ENCODE peak calls at places on chromosome 1, in six cellular contexts. U, W, H, K, Z and J are unnamed samples.

GRCh38 chr1:182649041-182649440 is 35.3 kb downstream of the RGS8 start:
- DNase-seq in U (no peak), K (no peak), Z (no peak), W (no peak), H (no peak), J (no peak)

GRCh38 chr1:8004113-8004802 is 21.9 kb downstream of the ERRFI1 start:
- DNase-seq in K (peak), Z (no peak), H (no peak), W (no peak), U (peak), J (no peak)

GRCh38 chr1:224542783-224543440 is 73.2 kb upstream of the CNIH3 start:
- DNase-seq in U (no peak), H (peak), Z (peak), K (no peak), W (peak), J (peak)

GRCh38 chr1:197471248-197472035 is 203.4 kb downstream of the CRB1 start:
- DNase-seq in H (no peak), Z (no peak), U (peak), W (no peak), K (no peak), J (no peak)

GRCh38 chr1:243917863-243918565 is 68.0 kb upstream of the AKT3 start:
- DNase-seq in K (no peak), U (no peak), Z (no peak), H (no peak), W (peak), J (no peak)

GRCh38 chr1:6329851-6330250 is 63.7 kb downstream of the ACOT7 start:
- DNase-seq in W (peak), Z (peak), U (no peak), K (no peak), H (no peak), J (no peak)

GRCh38 chr1:84732520-84732919 is 42.3 kb upstream of the SSX2IP start:
- DNase-seq in K (no peak), H (no peak), W (no peak), U (no peak), Z (no peak), J (no peak)

GRCh38 chr1:6235302-6235680 is 473 bp downstream of the ICMT start:
- DNase-seq in Z (no peak), H (no peak), K (peak), W (no peak), U (no peak), J (no peak)

GRCh38 chr1:172359531-172359991 is 60.9 kb upstream of the C1orf105 start:
- DNase-seq in U (no peak), K (no peak), Z (no peak), H (peak), W (peak), J (peak)

GRCh38 chr1:177953549-177953948 is 16.3 kb downstream of the SEC16B start:
- DNase-seq in Z (no peak), U (no peak), W (no peak), K (no peak), H (no peak), J (no peak)

GRCh38 chr1:4605158-4605557 is 49.3 kb upstream of the AJAP1 start:
- DNase-seq in W (no peak), U (peak), H (no peak), K (no peak), Z (no peak), J (no peak)

GRCh38 chr1:87937774-87938173 is 609.1 kb downstream of the LMO4 start:
- DNase-seq in H (no peak), W (no peak), U (no peak), K (no peak), Z (no peak), J (no peak)

GRCh38 chr1:173889885-173890284 is 21.7 kb downstream of the ZBTB37 start:
- DNase-seq in U (no peak), Z (no peak), W (no peak), H (no peak), K (no peak), J (no peak)

DNA sequence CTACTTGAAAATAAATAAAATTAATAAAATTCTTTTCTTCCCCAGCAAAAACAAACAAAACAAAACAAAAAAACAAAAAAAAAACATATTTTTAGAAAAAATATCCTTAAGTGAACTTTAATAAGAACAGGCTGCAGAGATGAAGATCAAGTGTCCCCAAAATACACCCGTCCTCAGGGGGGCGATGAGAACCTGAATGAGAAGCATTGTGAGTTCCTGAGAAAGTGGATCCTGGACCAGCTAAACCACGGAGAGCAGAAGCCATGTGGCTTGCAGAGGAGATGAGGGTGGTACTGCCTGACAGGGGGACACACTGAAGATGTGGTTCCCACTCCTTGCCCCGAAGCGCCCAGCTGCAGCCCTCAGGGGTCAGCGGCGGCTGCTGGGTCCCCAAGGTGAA is 89.3 kb downstream of the ITPKB start:
- DNase-seq in U (peak), K (peak), Z (no peak), W (peak), H (no peak), J (no peak)
- TF ChIP-seq CTCF in U (peak), K (no peak), Z (peak), W (peak), H (peak), J (peak)

GRCh38 chr1:152189657-152190442 is 30.8 kb upstream of the RPTN start:
- DNase-seq in H (no peak), Z (no peak), K (peak), U (peak), W (peak), J (no peak)
- H3K4me3 ChIP-seq in H (no peak), Z (no peak), K (peak), U (no peak), W (peak), J (peak)

DNA sequence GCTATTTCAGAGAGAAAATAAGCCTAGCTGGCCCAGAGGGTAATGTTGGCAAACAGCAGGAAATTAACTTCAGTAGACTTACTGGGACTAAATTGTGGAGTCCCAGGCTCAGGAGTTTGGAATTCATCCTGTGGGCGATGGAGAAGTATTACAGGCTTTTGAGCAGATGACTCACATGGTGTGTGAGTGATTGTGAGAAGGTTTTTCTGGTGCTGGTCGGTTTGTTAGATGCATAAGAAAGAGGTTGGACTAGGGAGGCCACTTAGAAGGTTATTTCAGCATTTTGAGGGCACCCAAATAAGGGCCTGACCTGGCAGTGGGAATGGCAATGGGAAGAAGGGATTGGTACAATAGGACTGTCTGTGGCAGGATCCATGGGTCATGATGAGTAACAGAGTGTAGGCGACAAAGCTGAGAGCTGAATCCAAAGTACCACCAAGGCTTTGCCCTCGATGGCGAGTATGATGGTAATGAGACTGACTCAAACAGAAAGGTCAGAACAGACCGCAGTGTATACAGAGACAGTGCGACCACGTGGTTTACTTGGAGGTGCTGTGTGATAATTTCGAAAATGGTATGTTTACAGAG is 69.2 kb upstream of the KIF26B start:
- DNase-seq in W (peak), H (peak), U (no peak), K (no peak), Z (peak), J (peak)
- TF ChIP-seq CTCF in W (peak), H (peak), U (no peak), K (no peak), Z (peak), J (peak)

GRCh38 chr1:44802306-44803061 is 2.3 kb downstream of the PLK3 start:
- DNase-seq in K (no peak), W (no peak), H (no peak), U (peak), Z (no peak), J (no peak)
- H3K4me3 ChIP-seq in K (peak), W (peak), H (peak), U (peak), Z (peak), J (peak)

GRCh38 chr1:22906968-22907367 is 65.7 kb downstream of the LACTBL1 start:
- DNase-seq in W (no peak), H (no peak), Z (no peak), K (no peak), U (no peak), J (no peak)
- TF ChIP-seq CTCF in W (no peak), H (no peak), Z (no peak), K (no peak), U (no peak), J (no peak)

GRCh38 chr1:168092151-168092550 is 44.6 kb downstream of the GPR161 start:
- DNase-seq in Z (no peak), H (no peak), U (peak), K (no peak), W (no peak), J (no peak)
- H3K4me3 ChIP-seq in Z (no peak), H (no peak), U (no peak), K (no peak), W (no peak), J (no peak)

DNA sequence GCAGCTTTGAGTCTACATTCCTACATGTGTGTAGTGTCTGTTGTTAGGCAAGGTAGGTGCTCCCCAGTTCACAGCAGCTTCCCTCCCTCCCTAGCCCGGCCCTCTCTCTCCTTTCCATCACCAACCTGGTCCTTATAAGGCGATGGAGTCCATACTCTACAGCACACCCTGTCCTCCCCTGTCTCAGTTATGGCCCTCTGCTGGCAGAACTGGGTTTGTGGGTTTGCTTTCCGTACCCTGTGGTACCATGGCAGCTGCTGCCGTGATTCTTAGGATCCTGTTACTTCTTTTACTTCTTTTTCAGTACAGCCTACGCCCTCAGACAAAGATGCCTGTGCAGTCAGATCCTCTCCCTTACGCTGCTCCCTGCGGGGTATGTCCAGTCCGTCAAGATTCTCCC is 31.7 kb downstream of the AK5 start:
- DNase-seq in Z (no peak), H (no peak), U (peak), K (no peak), W (peak), J (no peak)
- TF ChIP-seq CTCF in Z (peak), H (peak), U (peak), K (no peak), W (peak), J (peak)

GRCh38 chr1:241817956-241818612 is 29.9 kb upstream of the EXO1 start:
- DNase-seq in H (no peak), W (no peak), Z (no peak), K (no peak), U (no peak), J (no peak)
- H3K4me3 ChIP-seq in H (no peak), W (no peak), Z (no peak), K (no peak), U (no peak), J (no peak)